ENCODE peak calls at places on chromosomes 6 and 20, in seven cellular contexts. V is frontal cortex, Q is HS-5, H is SW480, J is astrocyte of the hippocampus, F is MV-4-11, O is Daoy. B is an unnamed sample.

GRCh38 chr6:164163239-164163638 is 748.7 kb downstream of the QKI start:
- DNase-seq in F (peak), O (no peak), Q (no peak), V (no peak), J (no peak), H (no peak), B (no peak)

GRCh38 chr6:107264357-107264831 is 149.1 kb upstream of the BEND3 start:
- DNase-seq in Q (no peak), H (peak), O (peak), J (peak), F (no peak), V (no peak), B (no peak)

GRCh38 chr6:42294759-42295158 is 77.1 kb upstream of the MRPS10 start:
- DNase-seq in F (no peak), H (peak), O (peak), V (no peak), J (peak), Q (peak), B (peak)

GRCh38 chr6:142153230-142153629 is 6.2 kb downstream of the VTA1 start:
- DNase-seq in O (no peak), H (no peak), Q (no peak), V (no peak), J (no peak), F (no peak), B (no peak)

GRCh38 chr20:9035129-9035528 is 33.8 kb upstream of the PLCB4 start:
- DNase-seq in F (peak), Q (peak), O (peak), H (no peak), V (no peak), J (peak), B (no peak)

GRCh38 chr6:143965503-143966171 is 42.4 kb downstream of the PLAGL1 start:
- DNase-seq in Q (no peak), V (no peak), J (peak), F (peak), O (peak), H (no peak), B (no peak)

GRCh38 chr20:13457487-13457886 is 181.2 kb downstream of the TASP1 start:
- DNase-seq in F (no peak), O (no peak), V (no peak), J (no peak), Q (no peak), H (no peak), B (no peak)

GRCh38 chr6:145534986-145535385 is 200.3 kb downstream of the EPM2A start:
- DNase-seq in J (no peak), Q (no peak), H (no peak), F (no peak), V (no peak), O (no peak), B (no peak)

GRCh38 chr20:46857061-46857831 is 37.4 kb upstream of the EYA2 start:
- DNase-seq in O (no peak), F (no peak), V (no peak), Q (no peak), H (no peak), J (no peak), B (no peak)

GRCh38 chr6:12957321-12958051 is 240.9 kb downstream of the PHACTR1 start:
- DNase-seq in F (peak), O (peak), H (peak), V (peak), Q (no peak), J (peak), B (no peak)

GRCh38 chr6:116925088-116925794 is 48.2 kb downstream of the RFX6 start:
- DNase-seq in Q (no peak), O (no peak), H (no peak), F (no peak), J (no peak), V (no peak), B (no peak)

GRCh38 chr6:77383026-77383425 is 80.3 kb downstream of the HTR1B start:
- DNase-seq in H (no peak), J (no peak), V (no peak), Q (no peak), F (no peak), O (no peak), B (no peak)

GRCh38 chr20:45828589-45828988 is 1.5 kb upstream of the TNNC2 start:
- DNase-seq in V (no peak), F (no peak), O (no peak), H (no peak), Q (no peak), J (peak), B (no peak)

GRCh38 chr20:21548390-21549035 is 34.6 kb upstream of the NKX2-2 start:
- DNase-seq in J (no peak), F (no peak), V (no peak), H (peak), O (no peak), Q (no peak), B (no peak)

GRCh38 chr6:142752348-142752747 is 192.6 kb downstream of the HIVEP2 start:
- DNase-seq in J (no peak), H (no peak), Q (no peak), O (no peak), V (no peak), F (no peak), B (no peak)

GRCh38 chr20:58090181-58090580 is 138.3 kb downstream of the ANKRD60 start:
- DNase-seq in O (no peak), J (no peak), H (no peak), Q (no peak), F (no peak), V (no peak), B (no peak)

GRCh38 chr6:112931835-112932234 is 584.7 kb downstream of the RFPL4B start:
- DNase-seq in O (peak), V (no peak), F (no peak), J (peak), Q (no peak), H (no peak), B (no peak)

B was measured in keratinocyte.